ENCODE peak calls at places on chromosomes 4 and X, in four cellular contexts. Q is AG08396, D is HFF-Myc, Z is heart right ventricle. J is an unnamed sample.

GRCh38 chrX:115650916-115651315 is 89.9 kb downstream of the PLS3 start:
- DNase-seq in D (no peak), Z (no peak), Q (peak), J (no peak)

GRCh38 chrX:24341795-24342194 is 18.6 kb upstream of the SUPT20HL1 start:
- DNase-seq in Z (no peak), Q (no peak), D (no peak), J (no peak)

GRCh38 chr4:56656346-56656643 is 24.8 kb downstream of the HOPX start:
- DNase-seq in Z (peak), D (no peak), Q (peak), J (peak)

GRCh38 chr4:133997440-133997839 is 204.1 kb downstream of the PABPC4L start:
- DNase-seq in Q (no peak), Z (no peak), D (no peak), J (no peak)

GRCh38 chr4:164828945-164829344 is 48.0 kb upstream of the APELA start:
- DNase-seq in D (no peak), Q (no peak), Z (no peak), J (no peak)

GRCh38 chr4:108053281-108053701 is 63.6 kb downstream of the HADH start:
- DNase-seq in Q (no peak), Z (no peak), D (no peak), J (no peak)

GRCh38 chr4:89101256-89102161 is 9.8 kb upstream of the TIGD2 start:
- DNase-seq in Z (no peak), D (no peak), Q (no peak), J (no peak)

GRCh38 chr4:183360161-183360919 is 38.1 kb upstream of the CLDN24 start:
- DNase-seq in Q (no peak), D (no peak), Z (no peak), J (no peak)

GRCh38 chr4:76377922-76378321 is 43.0 kb downstream of the CCDC158 start:
- DNase-seq in D (no peak), Q (peak), Z (no peak), J (peak)

GRCh38 chr4:112766422-112766821 is 129.5 kb downstream of the LARP7 start:
- DNase-seq in Q (peak), D (no peak), Z (no peak), J (no peak)

GRCh38 chr4:87108142-87108546 is 112.3 kb downstream of the KLHL8 start:
- DNase-seq in Z (no peak), D (peak), Q (peak), J (no peak)